ENCODE peak calls at places on chromosome 18, in four cellular contexts. One of them, this sample, is unnamed.

GRCh38 chr18:64026350-64026749 is 56.5 kb downstream of the SERPINB8 start:
- DNase-seq in GM12878: no peak
- DNase-seq in HCT116: no peak
- DNase-seq in K562: no peak
- DNase-seq in this sample: no peak

GRCh38 chr18:30927042-30927441 is 115.5 kb downstream of the DSC3 start:
- DNase-seq in GM12878: no peak
- DNase-seq in HCT116: no peak
- DNase-seq in K562: no peak
- DNase-seq in this sample: no peak

GRCh38 chr18:67010916-67011315 is 407.0 kb upstream of the CDH19 start:
- DNase-seq in GM12878: no peak
- DNase-seq in HCT116: no peak
- DNase-seq in K562: no peak
- DNase-seq in this sample: no peak

GRCh38 chr18:3966246-3966984 is 488.7 kb downstream of the DLGAP1 start:
- DNase-seq in GM12878: no peak
- DNase-seq in HCT116: no peak
- DNase-seq in K562: no peak
- DNase-seq in this sample: no peak

GRCh38 chr18:48990497-48991298 is 39.9 kb upstream of the SMAD7 start:
- DNase-seq in GM12878: no peak
- DNase-seq in HCT116: no peak
- DNase-seq in K562: no peak
- DNase-seq in this sample: no peak

GRCh38 chr18:59502222-59502898 is 143.3 kb upstream of the LMAN1 start:
- DNase-seq in GM12878: no peak
- DNase-seq in HCT116: no peak
- DNase-seq in K562: no peak
- DNase-seq in this sample: no peak

GRCh38 chr18:23857756-23858155 is 156.8 kb upstream of the TTC39C start:
- DNase-seq in GM12878: no peak
- DNase-seq in HCT116: no peak
- DNase-seq in K562: no peak
- DNase-seq in this sample: no peak

GRCh38 chr18:76451475-76452331 is 43.3 kb downstream of the ZNF516 start:
- DNase-seq in GM12878: no peak
- DNase-seq in HCT116: no peak
- DNase-seq in K562: no peak
- DNase-seq in this sample: no peak

GRCh38 chr18:76443519-76444435 is 51.3 kb downstream of the ZNF516 start:
- DNase-seq in GM12878: no peak
- DNase-seq in HCT116: no peak
- DNase-seq in K562: no peak
- DNase-seq in this sample: no peak

GRCh38 chr18:2337552-2338141 is 233.7 kb downstream of the METTL4 start:
- DNase-seq in GM12878: no peak
- DNase-seq in HCT116: peak; percentile 19
- DNase-seq in K562: peak; percentile 30
- DNase-seq in this sample: no peak

GRCh38 chr18:22034276-22034675 is 135.1 kb upstream of the GATA6 start:
- DNase-seq in GM12878: no peak
- DNase-seq in HCT116: no peak
- DNase-seq in K562: no peak
- DNase-seq in this sample: no peak

GRCh38 chr18:76756491-76757288 is 65.7 kb upstream of the ZNF236 start:
- DNase-seq in GM12878: no peak
- DNase-seq in HCT116: no peak
- DNase-seq in K562: no peak
- DNase-seq in this sample: no peak

GRCh38 chr18:47975105-47975504 is 44.6 kb upstream of the SMAD2 start:
- DNase-seq in GM12878: no peak
- DNase-seq in HCT116: no peak
- DNase-seq in K562: no peak
- DNase-seq in this sample: no peak

GRCh38 chr18:47979611-47980200 is 49.2 kb upstream of the SMAD2 start:
- DNase-seq in GM12878: no peak
- DNase-seq in HCT116: no peak
- DNase-seq in K562: no peak
- DNase-seq in this sample: no peak

GRCh38 chr18:47978141-47978540 is 47.7 kb upstream of the SMAD2 start:
- DNase-seq in GM12878: no peak
- DNase-seq in HCT116: no peak
- DNase-seq in K562: no peak
- DNase-seq in this sample: no peak

GRCh38 chr18:47978603-47979002 is 48.1 kb upstream of the SMAD2 start:
- DNase-seq in GM12878: no peak
- DNase-seq in HCT116: no peak
- DNase-seq in K562: no peak
- DNase-seq in this sample: no peak

GRCh38 chr18:47975701-47976100 is 45.2 kb upstream of the SMAD2 start:
- DNase-seq in GM12878: no peak
- DNase-seq in HCT116: no peak
- DNase-seq in K562: no peak
- DNase-seq in this sample: no peak
- TF ChIP-seq EGR1 in GM12878: no peak
- TF ChIP-seq EGR1 in HCT116: no peak
- TF ChIP-seq EGR1 in K562: no peak
- TF ChIP-seq EGR1 in this sample: no peak

DNA sequence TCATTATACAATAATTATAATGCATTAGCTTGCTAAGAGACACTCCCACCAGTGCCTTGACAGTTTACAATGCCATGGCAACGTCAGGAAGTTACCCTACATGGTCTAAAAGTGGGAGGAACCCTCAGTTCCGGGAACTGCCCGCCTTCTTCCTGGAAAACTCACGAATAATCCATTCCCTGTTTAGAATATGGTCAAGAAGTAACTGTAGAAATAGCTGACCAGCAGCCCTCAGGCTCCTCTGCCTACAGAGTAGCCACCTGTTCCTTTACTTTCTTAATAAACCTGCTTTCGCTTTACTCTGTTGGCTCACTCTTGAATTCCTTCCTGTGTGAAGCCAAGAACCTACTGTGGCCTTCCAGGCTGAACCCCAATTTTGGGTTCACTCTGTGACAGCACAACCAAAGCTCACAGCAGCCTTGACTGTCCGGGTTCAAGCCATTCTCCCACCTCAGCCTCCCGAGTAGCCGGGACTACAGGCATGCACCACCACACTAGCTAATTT is 20.0 kb upstream of the PTPN2 start:
- DNase-seq in GM12878: no peak
- DNase-seq in HCT116: no peak
- DNase-seq in K562: peak; percentile 72
- DNase-seq in this sample: no peak
- TF ChIP-seq EGR1 in GM12878: no peak
- TF ChIP-seq EGR1 in HCT116: no peak
- TF ChIP-seq EGR1 in K562: peak; percentile 60
- TF ChIP-seq EGR1 in this sample: no peak

DNA sequence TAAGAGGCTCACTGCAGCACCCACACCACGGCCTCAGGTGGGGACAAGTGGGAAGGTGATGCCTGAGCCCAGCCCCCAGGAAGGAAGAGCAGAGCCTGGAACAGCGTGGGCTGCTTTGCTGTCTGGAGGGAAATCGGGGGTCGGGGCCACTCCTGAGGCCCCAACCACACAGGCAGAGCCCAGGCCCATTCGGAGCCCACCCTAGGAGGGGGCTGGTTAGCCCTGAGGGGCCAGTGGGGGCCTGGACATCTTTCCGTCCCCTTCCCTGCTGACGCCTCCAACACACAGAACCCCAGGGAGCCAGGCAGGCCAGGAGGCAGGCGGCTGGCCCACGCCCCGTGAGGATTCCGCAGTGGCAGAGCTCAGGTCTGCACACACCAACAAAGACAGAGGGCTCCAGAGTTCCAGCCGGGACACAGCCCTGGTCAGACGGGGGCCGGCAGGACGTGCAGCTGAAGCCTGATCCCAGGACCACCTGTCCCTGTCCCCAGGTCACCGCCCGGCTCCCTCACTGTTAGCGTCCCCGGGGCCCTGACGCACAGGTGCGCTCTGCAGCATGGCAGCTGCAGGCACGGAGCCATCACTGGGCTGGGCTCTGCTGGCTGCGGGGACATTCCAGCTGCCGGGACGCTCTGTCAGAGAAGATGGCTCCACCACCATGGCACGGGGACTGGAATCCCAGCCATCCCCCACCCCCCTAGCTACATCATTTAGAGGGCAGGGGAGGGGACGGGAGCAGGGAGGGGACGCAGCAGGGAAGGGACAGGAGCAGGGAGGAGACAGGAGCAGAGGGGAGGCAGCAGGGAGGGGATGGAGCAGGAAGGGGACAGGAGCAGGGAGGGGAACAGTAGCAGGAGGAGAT is 40.2 kb downstream of the SLC66A2 start:
- DNase-seq in GM12878: no peak
- DNase-seq in HCT116: no peak
- DNase-seq in K562: no peak
- DNase-seq in this sample: no peak
- TF ChIP-seq EGR1 in GM12878: no peak
- TF ChIP-seq EGR1 in HCT116: no peak
- TF ChIP-seq EGR1 in K562: no peak
- TF ChIP-seq EGR1 in this sample: no peak

GRCh38 chr18:50694147-50694546 is 125.7 kb downstream of the MRO start:
- DNase-seq in GM12878: no peak
- DNase-seq in HCT116: no peak
- DNase-seq in K562: no peak
- DNase-seq in this sample: no peak

GRCh38 chr18:50695431-50696176 is 124.2 kb downstream of the MRO start:
- DNase-seq in GM12878: no peak
- DNase-seq in HCT116: no peak
- DNase-seq in K562: no peak
- DNase-seq in this sample: no peak

GRCh38 chr18:50696929-50697328 is 122.9 kb downstream of the MRO start:
- DNase-seq in GM12878: no peak
- DNase-seq in HCT116: no peak
- DNase-seq in K562: no peak
- DNase-seq in this sample: no peak

GRCh38 chr18:50697509-50697908 is 122.3 kb downstream of the MRO start:
- DNase-seq in GM12878: no peak
- DNase-seq in HCT116: no peak
- DNase-seq in K562: no peak
- DNase-seq in this sample: no peak

GRCh38 chr18:50696436-50696835 is 123.4 kb downstream of the MRO start:
- DNase-seq in GM12878: no peak
- DNase-seq in HCT116: no peak
- DNase-seq in K562: no peak
- DNase-seq in this sample: no peak
- TF ChIP-seq EGR1 in GM12878: no peak
- TF ChIP-seq EGR1 in HCT116: no peak
- TF ChIP-seq EGR1 in K562: no peak
- TF ChIP-seq EGR1 in this sample: no peak

GRCh38 chr18:57834616-57835015 is 31.5 kb upstream of the ATP8B1 start:
- DNase-seq in GM12878: no peak
- DNase-seq in HCT116: no peak
- DNase-seq in K562: no peak
- DNase-seq in this sample: no peak
- TF ChIP-seq EGR1 in GM12878: no peak
- TF ChIP-seq EGR1 in HCT116: no peak
- TF ChIP-seq EGR1 in K562: no peak
- TF ChIP-seq EGR1 in this sample: no peak